ENCODE peak calls at places on chromosome 11, in ten cellular contexts. W is stimulated activated CD4-positive, alpha-beta T cell treated with anti-CD3 and anti-CD28 coated beads, Interleukin-4, amount 100 ng/mL, for 48 hours; Y is GM12865; G is OCI-LY7; A is activated effector memory CD4-positive, alpha-beta T cell treated with anti-CD3 and anti-CD28 coated beads, Interleukin-2, amount 50 U/mL, for 16 hours; Z is NAMALWA; H is GM23338; R is body of pancreas; L is GM13977; D is glutamatergic neuron. Q is an unnamed sample.

GRCh38 chr11:101913631-101914030 is 1.2 kb upstream of the CEP126 start:
- DNase-seq in W (no peak), Y (no peak), G (no peak), A (no peak), Z (no peak), H (no peak), R (no peak), L (no peak), D (no peak), Q (no peak)

GRCh38 chr11:64869571-64870175 is 8.7 kb downstream of the EHD1 start:
- DNase-seq in W (no peak), Y (peak; percentile 44), G (no peak), A (peak; percentile 77), Z (no peak), H (no peak), R (no peak), L (no peak), D (peak; percentile 71), Q (no peak)

GRCh38 chr11:63583288-63583687 is 20.1 kb upstream of the PLAAT2 start:
- DNase-seq in W (no peak), Y (no peak), G (no peak), A (no peak), Z (no peak), H (no peak), R (no peak), L (no peak), D (no peak), Q (no peak)

GRCh38 chr11:10144954-10145353 is 149.1 kb downstream of the SBF2 start:
- DNase-seq in W (no peak), Y (no peak), G (no peak), A (no peak), Z (no peak), H (no peak), R (no peak), L (no peak), D (no peak), Q (no peak)

GRCh38 chr11:12249590-12250260 is 127.6 kb upstream of the PARVA start:
- DNase-seq in W (no peak), Y (no peak), G (no peak), A (no peak), Z (peak; percentile 17), H (no peak), R (peak; percentile 95), L (no peak), D (no peak), Q (no peak)

GRCh38 chr11:123145220-123145619 is 49.8 kb downstream of the CLMP start:
- DNase-seq in W (no peak), Y (no peak), G (no peak), A (no peak), Z (no peak), H (no peak), R (peak; percentile 67), L (no peak), D (no peak), Q (no peak)

GRCh38 chr11:64409278-64409677 is 50.3 kb downstream of the RPS6KA4 start:
- DNase-seq in W (no peak), Y (no peak), G (no peak), A (no peak), Z (no peak), H (peak; percentile 38), R (no peak), L (no peak), D (peak; percentile 80), Q (no peak)

GRCh38 chr11:73662445-73663157 is 16.2 kb downstream of the PLEKHB1 start:
- DNase-seq in W (no peak), Y (no peak), G (no peak), A (no peak), Z (no peak), H (no peak), R (no peak), L (no peak), D (no peak), Q (no peak)

GRCh38 chr11:16001899-16002426 is 354.4 kb downstream of the SOX6 start:
- DNase-seq in W (no peak), Y (peak; percentile 38), G (no peak), A (no peak), Z (no peak), H (peak; percentile 6), R (peak; percentile 29), L (no peak), D (no peak), Q (no peak)

GRCh38 chr11:67780056-67780455 is 105.6 kb upstream of the ALDH3B2 start:
- DNase-seq in W (no peak), Y (no peak), G (no peak), A (no peak), Z (no peak), H (no peak), R (no peak), L (no peak), D (no peak), Q (no peak)

GRCh38 chr11:70060611-70061293 is 17.4 kb upstream of the ANO1 start:
- DNase-seq in W (no peak), Y (no peak), G (no peak), A (peak; percentile 24), Z (no peak), H (no peak), R (no peak), L (no peak), D (no peak), Q (no peak)

GRCh38 chr11:22703561-22703960 is 37.1 kb downstream of the GAS2 start:
- DNase-seq in W (no peak), Y (no peak), G (no peak), A (no peak), Z (no peak), H (no peak), R (no peak), L (no peak), D (no peak), Q (no peak)

GRCh38 chr11:47185305-47186075 is 744 bp downstream of the PACSIN3 start:
- DNase-seq in W (no peak), Y (no peak), G (no peak), A (no peak), Z (no peak), H (peak; percentile 97), R (peak; percentile 76), L (no peak), D (peak; percentile 42), Q (no peak)

GRCh38 chr11:109984634-109985289 is 108.4 kb upstream of the ZC3H12C start:
- DNase-seq in W (no peak), Y (peak; percentile 67), G (peak; percentile 67), A (no peak), Z (peak; percentile 57), H (no peak), R (no peak), L (peak; percentile 31), D (no peak), Q (no peak)

GRCh38 chr11:9104581-9104980 is 13.2 kb upstream of the SCUBE2 start:
- DNase-seq in W (no peak), Y (no peak), G (no peak), A (no peak), Z (no peak), H (no peak), R (no peak), L (no peak), D (no peak), Q (no peak)

GRCh38 chr11:102771351-102771750 is 9.1 kb downstream of the MMP10 start:
- DNase-seq in W (no peak), Y (no peak), G (no peak), A (no peak), Z (no peak), H (no peak), R (no peak), L (no peak), D (no peak), Q (no peak)

GRCh38 chr11:90204832-90205646 is 17.8 kb downstream of the CHORDC1 start:
- DNase-seq in W (no peak), Y (peak; percentile 63), G (peak; percentile 64), A (no peak), Z (peak; percentile 77), H (peak; percentile 70), R (peak; percentile 12), L (peak; percentile 20), D (no peak), Q (no peak)

GRCh38 chr11:69467196-69467595 is 14.3 kb upstream of the LINC01488 start:
- DNase-seq in W (no peak), Y (no peak), G (no peak), A (no peak), Z (no peak), H (no peak), R (no peak), L (no peak), D (no peak), Q (peak; percentile 14)

GRCh38 chr11:110003426-110003825 is 89.8 kb upstream of the ZC3H12C start:
- DNase-seq in W (no peak), Y (no peak), G (no peak), A (no peak), Z (no peak), H (no peak), R (no peak), L (no peak), D (no peak), Q (no peak)

GRCh38 chr11:76824083-76824939 is 36.4 kb upstream of the ACER3 start:
- DNase-seq in W (no peak), Y (no peak), G (no peak), A (no peak), Z (no peak), H (peak; percentile 10), R (no peak), L (no peak), D (no peak), Q (no peak)

GRCh38 chr11:80669620-80670019 is 1228.8 kb upstream of the TENM4 start:
- DNase-seq in W (no peak), Y (no peak), G (no peak), A (no peak), Z (no peak), H (no peak), R (no peak), L (no peak), D (no peak), Q (no peak)

GRCh38 chr11:27363576-27364115 is 631 bp upstream of the CCDC34 start:
- DNase-seq in W (no peak), Y (no peak), G (peak; percentile 4), A (no peak), Z (no peak), H (no peak), R (no peak), L (no peak), D (no peak), Q (no peak)

GRCh38 chr11:91790346-91790745 is 434.3 kb upstream of the FAT3 start:
- DNase-seq in W (no peak), Y (no peak), G (no peak), A (no peak), Z (no peak), H (no peak), R (no peak), L (no peak), D (peak; percentile 48), Q (no peak)

GRCh38 chr11:94871491-94872185 is 101.7 kb downstream of the CWC15 start:
- DNase-seq in W (no peak), Y (no peak), G (no peak), A (no peak), Z (no peak), H (no peak), R (no peak), L (no peak), D (no peak), Q (no peak)

GRCh38 chr11:127640822-127641485 is 640.4 kb upstream of the KIRREL3 start:
- DNase-seq in W (no peak), Y (no peak), G (no peak), A (no peak), Z (no peak), H (no peak), R (no peak), L (no peak), D (no peak), Q (no peak)

GRCh38 chr11:79440451-79441158 is at the start of gene TENM4:
- DNase-seq in W (no peak), Y (peak; percentile 14), G (no peak), A (no peak), Z (no peak), H (peak; percentile 49), R (peak; percentile 50), L (peak; percentile 62), D (peak; percentile 75), Q (peak; percentile 87)

GRCh38 chr11:59144579-59145345 is 2.1 kb downstream of the FAM111A start:
- DNase-seq in W (peak; percentile 76), Y (peak; percentile 93), G (peak; percentile 93), A (peak; percentile 86), Z (peak; percentile 93), H (peak; percentile 98), R (peak; percentile 82), L (peak; percentile 88), D (peak; percentile 56), Q (peak; percentile 93)